ENCODE peak calls at places on chromosomes 13 and 19, in seven cellular contexts. One of them, this sample, is unnamed.

GRCh38 chr19:30391554-30392551 is 19.7 kb downstream of the ZNF536 start:
- DNase-seq in endothelial cell of umbilical vein: no peak
- DNase-seq in gastrocnemius medialis: no peak
- DNase-seq in tibial nerve: no peak
- DNase-seq in A549: no peak
- DNase-seq in ovary: no peak
- DNase-seq in transverse colon: no peak
- DNase-seq in this sample: no peak

GRCh38 chr19:15200575-15201364 is at the start of gene NOTCH3:
- DNase-seq in endothelial cell of umbilical vein: no peak
- DNase-seq in gastrocnemius medialis: no peak
- DNase-seq in tibial nerve: no peak
- DNase-seq in A549: no peak
- DNase-seq in ovary: no peak
- DNase-seq in transverse colon: no peak
- DNase-seq in this sample: no peak

GRCh38 chr13:98535501-98536357 is 41.2 kb downstream of the STK24 start:
- DNase-seq in endothelial cell of umbilical vein: no peak
- DNase-seq in gastrocnemius medialis: no peak
- DNase-seq in tibial nerve: no peak
- DNase-seq in A549: no peak
- DNase-seq in ovary: no peak
- DNase-seq in transverse colon: no peak
- DNase-seq in this sample: no peak

GRCh38 chr19:28316464-28316863 is 896.5 kb downstream of the UQCRFS1 start:
- DNase-seq in endothelial cell of umbilical vein: no peak
- DNase-seq in gastrocnemius medialis: no peak
- DNase-seq in tibial nerve: no peak
- DNase-seq in A549: no peak
- DNase-seq in ovary: no peak
- DNase-seq in transverse colon: no peak
- DNase-seq in this sample: no peak

GRCh38 chr13:22489771-22490170 is 691.0 kb upstream of the SGCG start:
- DNase-seq in endothelial cell of umbilical vein: no peak
- DNase-seq in gastrocnemius medialis: no peak
- DNase-seq in tibial nerve: no peak
- DNase-seq in A549: no peak
- DNase-seq in ovary: no peak
- DNase-seq in transverse colon: no peak
- DNase-seq in this sample: no peak

GRCh38 chr19:56538254-56538760 is 441 bp upstream of the ZFP28 start:
- DNase-seq in endothelial cell of umbilical vein: peak
- DNase-seq in gastrocnemius medialis: peak
- DNase-seq in tibial nerve: peak
- DNase-seq in A549: peak
- DNase-seq in ovary: peak
- DNase-seq in transverse colon: peak
- DNase-seq in this sample: peak

GRCh38 chr13:51534075-51534817 is 50.0 kb upstream of the WDFY2 start:
- DNase-seq in endothelial cell of umbilical vein: no peak
- DNase-seq in gastrocnemius medialis: peak
- DNase-seq in tibial nerve: no peak
- DNase-seq in A549: no peak
- DNase-seq in ovary: no peak
- DNase-seq in transverse colon: peak
- DNase-seq in this sample: no peak

GRCh38 chr19:46426506-46427162 is 2.1 kb downstream of the PNMA8C start:
- DNase-seq in endothelial cell of umbilical vein: peak
- DNase-seq in gastrocnemius medialis: peak
- DNase-seq in tibial nerve: no peak
- DNase-seq in A549: peak
- DNase-seq in ovary: peak
- DNase-seq in transverse colon: peak
- DNase-seq in this sample: peak

GRCh38 chr13:27374650-27375049 is 49.8 kb upstream of the GTF3A start:
- DNase-seq in endothelial cell of umbilical vein: peak
- DNase-seq in gastrocnemius medialis: peak
- DNase-seq in tibial nerve: peak
- DNase-seq in A549: peak
- DNase-seq in ovary: peak
- DNase-seq in transverse colon: peak
- DNase-seq in this sample: peak

GRCh38 chr13:99303863-99304521 is 3.2 kb downstream of the GPR183 start:
- DNase-seq in endothelial cell of umbilical vein: no peak
- DNase-seq in gastrocnemius medialis: no peak
- DNase-seq in tibial nerve: no peak
- DNase-seq in A549: no peak
- DNase-seq in ovary: no peak
- DNase-seq in transverse colon: peak
- DNase-seq in this sample: no peak

GRCh38 chr13:100044936-100045335 is 44.0 kb upstream of the PCCA start:
- DNase-seq in endothelial cell of umbilical vein: no peak
- DNase-seq in gastrocnemius medialis: no peak
- DNase-seq in tibial nerve: no peak
- DNase-seq in A549: no peak
- DNase-seq in ovary: no peak
- DNase-seq in transverse colon: no peak
- DNase-seq in this sample: no peak

GRCh38 chr13:107518780-107519179 is 696.6 kb downstream of the LIG4 start:
- DNase-seq in endothelial cell of umbilical vein: no peak
- DNase-seq in gastrocnemius medialis: no peak
- DNase-seq in tibial nerve: no peak
- DNase-seq in A549: no peak
- DNase-seq in ovary: no peak
- DNase-seq in transverse colon: no peak
- DNase-seq in this sample: no peak

GRCh38 chr13:51818771-51819511 is 15.0 kb upstream of the DHRS12 start:
- DNase-seq in endothelial cell of umbilical vein: no peak
- DNase-seq in gastrocnemius medialis: peak
- DNase-seq in tibial nerve: no peak
- DNase-seq in A549: no peak
- DNase-seq in ovary: no peak
- DNase-seq in transverse colon: no peak
- DNase-seq in this sample: no peak

GRCh38 chr13:95411641-95412040 is 110.4 kb upstream of the ABCC4 start:
- DNase-seq in endothelial cell of umbilical vein: no peak
- DNase-seq in gastrocnemius medialis: no peak
- DNase-seq in tibial nerve: no peak
- DNase-seq in A549: no peak
- DNase-seq in ovary: no peak
- DNase-seq in transverse colon: no peak
- DNase-seq in this sample: no peak

GRCh38 chr13:30847697-30848307 is 58.3 kb upstream of the MEDAG start:
- DNase-seq in endothelial cell of umbilical vein: no peak
- DNase-seq in gastrocnemius medialis: peak
- DNase-seq in tibial nerve: no peak
- DNase-seq in A549: no peak
- DNase-seq in ovary: no peak
- DNase-seq in transverse colon: no peak
- DNase-seq in this sample: no peak

GRCh38 chr19:409515-410242 is 732 bp upstream of the C2CD4C start:
- DNase-seq in endothelial cell of umbilical vein: no peak
- DNase-seq in gastrocnemius medialis: no peak
- DNase-seq in tibial nerve: peak
- DNase-seq in A549: peak
- DNase-seq in ovary: peak
- DNase-seq in transverse colon: no peak
- DNase-seq in this sample: no peak

GRCh38 chr13:113978741-113979481 is 5.0 kb upstream of the C13orf46 start:
- DNase-seq in endothelial cell of umbilical vein: no peak
- DNase-seq in gastrocnemius medialis: peak
- DNase-seq in tibial nerve: no peak
- DNase-seq in A549: no peak
- DNase-seq in ovary: peak
- DNase-seq in transverse colon: no peak
- DNase-seq in this sample: no peak

GRCh38 chr19:49097453-49098288 is 12.4 kb downstream of the SNRNP70 start:
- DNase-seq in endothelial cell of umbilical vein: peak
- DNase-seq in gastrocnemius medialis: peak
- DNase-seq in tibial nerve: peak
- DNase-seq in A549: peak
- DNase-seq in ovary: peak
- DNase-seq in transverse colon: peak
- DNase-seq in this sample: peak

GRCh38 chr19:49102303-49102702 is 11.9 kb upstream of the LIN7B start:
- DNase-seq in endothelial cell of umbilical vein: no peak
- DNase-seq in gastrocnemius medialis: no peak
- DNase-seq in tibial nerve: no peak
- DNase-seq in A549: no peak
- DNase-seq in ovary: no peak
- DNase-seq in transverse colon: no peak
- DNase-seq in this sample: no peak

GRCh38 chr19:49101160-49101559 is 13.0 kb upstream of the LIN7B start:
- DNase-seq in endothelial cell of umbilical vein: no peak
- DNase-seq in gastrocnemius medialis: no peak
- DNase-seq in tibial nerve: no peak
- DNase-seq in A549: no peak
- DNase-seq in ovary: no peak
- DNase-seq in transverse colon: no peak
- DNase-seq in this sample: no peak

GRCh38 chr19:49094505-49095482 is 9.5 kb downstream of the SNRNP70 start:
- DNase-seq in endothelial cell of umbilical vein: no peak
- DNase-seq in gastrocnemius medialis: peak
- DNase-seq in tibial nerve: no peak
- DNase-seq in A549: no peak
- DNase-seq in ovary: no peak
- DNase-seq in transverse colon: no peak
- DNase-seq in this sample: no peak

GRCh38 chr19:49098795-49099194 is 13.5 kb downstream of the SNRNP70 start:
- DNase-seq in endothelial cell of umbilical vein: no peak
- DNase-seq in gastrocnemius medialis: peak
- DNase-seq in tibial nerve: no peak
- DNase-seq in A549: no peak
- DNase-seq in ovary: no peak
- DNase-seq in transverse colon: no peak
- DNase-seq in this sample: peak
- H3K27ac ChIP-seq in endothelial cell of umbilical vein: no peak
- H3K27ac ChIP-seq in gastrocnemius medialis: peak
- H3K27ac ChIP-seq in tibial nerve: no peak
- H3K27ac ChIP-seq in A549: no peak
- H3K27ac ChIP-seq in ovary: no peak
- H3K27ac ChIP-seq in transverse colon: no peak
- H3K27ac ChIP-seq in this sample: peak

DNA sequence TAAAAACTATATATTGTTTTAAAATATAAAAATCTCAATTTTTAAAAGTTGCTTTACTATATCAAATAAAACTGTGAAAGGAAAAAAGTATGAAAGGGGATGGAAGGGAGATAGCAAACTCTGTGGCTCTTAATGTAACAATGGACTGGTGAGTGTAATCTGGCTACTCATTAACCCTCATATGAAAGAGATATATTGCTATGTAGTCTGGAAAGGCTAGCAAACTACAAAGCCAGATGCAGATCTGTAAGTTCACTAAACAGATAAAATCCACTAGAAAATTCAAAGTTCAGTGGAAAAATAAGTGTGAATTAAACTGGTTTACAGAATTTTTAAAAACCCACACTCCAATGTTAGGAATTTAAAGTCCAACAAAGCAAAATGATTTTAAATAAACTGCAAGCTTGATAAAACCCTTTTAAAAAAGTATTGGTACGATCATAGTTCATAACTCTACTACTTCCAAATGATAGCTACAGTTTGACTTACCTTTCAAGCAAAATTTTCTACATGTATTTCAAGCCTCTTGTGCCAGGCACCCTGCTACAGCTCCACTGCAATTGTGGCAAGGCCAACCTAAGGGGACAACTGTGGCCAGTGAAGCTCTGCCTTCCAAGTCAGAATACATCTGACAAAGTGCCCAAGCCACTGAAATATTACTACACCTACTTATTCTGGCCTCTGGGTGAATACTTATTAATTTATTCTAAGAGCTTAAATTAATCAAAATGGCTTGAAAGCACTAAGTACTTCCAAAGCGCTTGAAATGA is 647 bp upstream of the ELF1 start:
- DNase-seq in endothelial cell of umbilical vein: no peak
- DNase-seq in gastrocnemius medialis: no peak
- DNase-seq in tibial nerve: no peak
- DNase-seq in A549: no peak
- DNase-seq in ovary: no peak
- DNase-seq in transverse colon: no peak
- DNase-seq in this sample: no peak
- TF ChIP-seq POLR2A in endothelial cell of umbilical vein: no peak
- TF ChIP-seq POLR2A in gastrocnemius medialis: no peak
- TF ChIP-seq POLR2A in tibial nerve: no peak
- TF ChIP-seq POLR2A in A549: no peak
- TF ChIP-seq POLR2A in ovary: no peak
- TF ChIP-seq POLR2A in transverse colon: no peak
- TF ChIP-seq POLR2A in this sample: no peak

DNA sequence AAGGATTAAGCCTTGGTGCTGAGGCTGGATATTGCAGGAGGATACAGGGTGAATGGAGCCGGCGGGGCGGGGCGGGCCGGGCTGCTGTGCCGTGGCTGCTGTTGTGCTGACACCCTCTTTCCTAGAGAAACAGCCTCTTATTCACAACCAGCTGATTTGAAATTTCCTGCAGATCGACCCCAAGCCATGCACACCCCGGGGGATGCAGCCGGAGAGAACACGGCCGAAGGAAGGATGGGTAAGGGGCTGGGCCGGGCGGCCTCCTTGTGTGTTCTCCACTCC is 11.0 kb downstream of the DAZAP1 start:
- DNase-seq in endothelial cell of umbilical vein: no peak
- DNase-seq in gastrocnemius medialis: no peak
- DNase-seq in tibial nerve: no peak
- DNase-seq in A549: no peak
- DNase-seq in ovary: no peak
- DNase-seq in transverse colon: no peak
- DNase-seq in this sample: no peak
- TF ChIP-seq CTCF in endothelial cell of umbilical vein: no peak
- TF ChIP-seq CTCF in gastrocnemius medialis: no peak
- TF ChIP-seq CTCF in tibial nerve: no peak
- TF ChIP-seq CTCF in A549: no peak
- TF ChIP-seq CTCF in ovary: no peak
- TF ChIP-seq CTCF in transverse colon: no peak
- TF ChIP-seq CTCF in this sample: no peak

DNA sequence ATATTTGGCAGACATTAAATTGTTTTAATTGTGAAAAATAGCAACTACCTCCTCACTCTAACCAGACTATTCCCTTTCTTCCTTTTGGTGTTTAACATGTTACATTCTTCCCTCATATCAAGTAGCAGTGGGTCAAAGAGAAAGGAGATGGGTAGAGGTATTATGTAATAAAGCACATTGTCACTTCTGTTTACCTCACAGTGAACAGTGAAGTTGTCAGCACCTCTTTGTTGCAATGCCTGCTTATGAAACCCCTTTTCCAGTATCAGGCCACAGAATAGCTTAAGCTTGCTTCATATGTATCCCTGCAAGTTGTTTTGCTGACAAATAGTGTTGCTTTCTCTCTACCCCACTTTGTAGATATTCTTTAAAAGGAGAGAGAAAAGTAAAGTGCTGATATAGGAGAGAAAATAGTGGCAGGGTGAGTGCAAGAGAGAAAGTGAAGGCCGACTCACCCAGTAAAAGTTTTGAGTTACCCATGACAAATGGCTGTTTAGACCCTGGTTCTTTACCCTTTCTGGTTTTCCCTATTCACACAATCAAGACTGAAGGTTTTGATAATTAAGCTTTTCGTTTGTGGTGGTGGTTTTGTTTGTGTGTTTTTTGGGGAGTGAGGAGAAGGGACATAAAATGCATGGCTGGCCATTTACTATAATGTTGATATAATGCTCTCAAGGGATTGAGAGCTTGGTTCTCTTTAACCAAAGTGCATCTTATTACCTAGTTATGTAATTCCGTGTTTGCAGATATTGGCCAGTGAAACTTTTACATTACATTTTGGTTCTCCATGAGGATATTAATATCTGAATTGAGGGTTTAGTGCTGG is 3.7 kb downstream of the ITM2B start:
- DNase-seq in endothelial cell of umbilical vein: peak
- DNase-seq in gastrocnemius medialis: peak
- DNase-seq in tibial nerve: no peak
- DNase-seq in A549: no peak
- DNase-seq in ovary: no peak
- DNase-seq in transverse colon: no peak
- DNase-seq in this sample: no peak
- H3K27ac ChIP-seq in endothelial cell of umbilical vein: no peak
- H3K27ac ChIP-seq in gastrocnemius medialis: peak
- H3K27ac ChIP-seq in tibial nerve: peak
- H3K27ac ChIP-seq in A549: no peak
- H3K27ac ChIP-seq in ovary: no peak
- H3K27ac ChIP-seq in transverse colon: peak
- H3K27ac ChIP-seq in this sample: peak

This sample was measured in prostate gland.